ENCODE peak calls at places on chromosomes 16 and 17, in nine cellular contexts. W, T, P, B, K, L, D, I and X are unnamed samples.

GRCh38 chr17:2198917-2199316 is 104.7 kb downstream of the SMG6 start:
- DNase-seq in I (no peak), K (no peak), W (no peak), L (no peak), D (no peak), P (no peak), B (no peak), T (no peak), X (no peak)

GRCh38 chr16:30668393-30668792 is 10.2 kb downstream of the FBRS start:
- DNase-seq in W (no peak), T (no peak), D (no peak), K (no peak), P (no peak), B (no peak), I (no peak), L (no peak), X (no peak)

GRCh38 chr16:87173294-87173883 is 143.8 kb downstream of the C16orf95 start:
- DNase-seq in I (no peak), T (no peak), L (no peak), W (no peak), P (no peak), K (no peak), D (no peak), B (no peak), X (no peak)

GRCh38 chr16:24151482-24151939 is 104.6 kb upstream of the CACNG3 start:
- DNase-seq in W (no peak), L (no peak), I (peak), D (no peak), P (no peak), K (no peak), B (no peak), T (no peak), X (no peak)

GRCh38 chr17:79715318-79716182 is 15.2 kb upstream of the ENPP7 start:
- DNase-seq in T (no peak), K (no peak), P (no peak), I (no peak), W (no peak), D (no peak), L (no peak), B (no peak), X (no peak)

GRCh38 chr17:42904110-42904469 is 3.5 kb downstream of the G6PC1 start:
- DNase-seq in I (no peak), T (no peak), B (no peak), L (no peak), P (no peak), D (no peak), W (no peak), K (no peak), X (no peak)

GRCh38 chr16:66408181-66409048 is 18.7 kb upstream of the BEAN1 start:
- DNase-seq in P (no peak), D (no peak), T (no peak), K (peak), B (no peak), I (peak), W (peak), L (no peak), X (no peak)

GRCh38 chr17:73444021-73444420 is 132.2 kb upstream of the CDC42EP4 start:
- DNase-seq in W (no peak), T (no peak), I (no peak), D (no peak), K (no peak), L (no peak), P (no peak), B (no peak), X (no peak)

GRCh38 chr17:29936724-29937123 is 4.7 kb upstream of the EFCAB5 start:
- DNase-seq in L (no peak), B (no peak), W (no peak), D (no peak), K (no peak), P (no peak), I (no peak), T (no peak), X (no peak)